ENCODE peak calls at places on chromosomes 11 and 22, in seven cellular contexts. One of them, this sample, is unnamed.

GRCh38 chr11:18230859-18231258 is 5.7 kb downstream of the SAA4 start:
- DNase-seq in activated CD8-positive, alpha-beta memory T cell treated with anti-CD3 and anti-CD28 coated beads, Interleukin-2, amount 50 U/mL, for 4 hours: no peak
- DNase-seq in GM04504: no peak
- DNase-seq in T-helper 2 cell: no peak
- DNase-seq in stimulated activated CD4-positive, alpha-beta T cell treated with anti-CD3 and anti-CD28 coated beads, Interleukin-2, amount 100 ng/mL, for 24 hours: no peak
- DNase-seq in stimulated activated CD8-positive, alpha-beta memory T cell treated with anti-CD3 and anti-CD28 coated beads, Interleukin-4, amount 100 ng/mL, for 4 hours: no peak
- DNase-seq in upper lobe of right lung: no peak
- DNase-seq in this sample: no peak

GRCh38 chr22:28006271-28006670 is 87.2 kb upstream of the PITPNB start:
- DNase-seq in activated CD8-positive, alpha-beta memory T cell treated with anti-CD3 and anti-CD28 coated beads, Interleukin-2, amount 50 U/mL, for 4 hours: no peak
- DNase-seq in GM04504: no peak
- DNase-seq in T-helper 2 cell: no peak
- DNase-seq in stimulated activated CD4-positive, alpha-beta T cell treated with anti-CD3 and anti-CD28 coated beads, Interleukin-2, amount 100 ng/mL, for 24 hours: no peak
- DNase-seq in stimulated activated CD8-positive, alpha-beta memory T cell treated with anti-CD3 and anti-CD28 coated beads, Interleukin-4, amount 100 ng/mL, for 4 hours: no peak
- DNase-seq in upper lobe of right lung: no peak
- DNase-seq in this sample: no peak

GRCh38 chr11:133936551-133936950 is 20.2 kb downstream of the IGSF9B start:
- DNase-seq in activated CD8-positive, alpha-beta memory T cell treated with anti-CD3 and anti-CD28 coated beads, Interleukin-2, amount 50 U/mL, for 4 hours: no peak
- DNase-seq in GM04504: no peak
- DNase-seq in T-helper 2 cell: no peak
- DNase-seq in stimulated activated CD4-positive, alpha-beta T cell treated with anti-CD3 and anti-CD28 coated beads, Interleukin-2, amount 100 ng/mL, for 24 hours: no peak
- DNase-seq in stimulated activated CD8-positive, alpha-beta memory T cell treated with anti-CD3 and anti-CD28 coated beads, Interleukin-4, amount 100 ng/mL, for 4 hours: no peak
- DNase-seq in upper lobe of right lung: no peak
- DNase-seq in this sample: no peak

GRCh38 chr22:30880847-30881246 is 87.7 kb downstream of the MORC2 start:
- DNase-seq in activated CD8-positive, alpha-beta memory T cell treated with anti-CD3 and anti-CD28 coated beads, Interleukin-2, amount 50 U/mL, for 4 hours: no peak
- DNase-seq in GM04504: no peak
- DNase-seq in T-helper 2 cell: no peak
- DNase-seq in stimulated activated CD4-positive, alpha-beta T cell treated with anti-CD3 and anti-CD28 coated beads, Interleukin-2, amount 100 ng/mL, for 24 hours: no peak
- DNase-seq in stimulated activated CD8-positive, alpha-beta memory T cell treated with anti-CD3 and anti-CD28 coated beads, Interleukin-4, amount 100 ng/mL, for 4 hours: no peak
- DNase-seq in upper lobe of right lung: peak
- DNase-seq in this sample: no peak

GRCh38 chr11:111939836-111940604 is 2.9 kb downstream of the DIXDC1 start:
- DNase-seq in activated CD8-positive, alpha-beta memory T cell treated with anti-CD3 and anti-CD28 coated beads, Interleukin-2, amount 50 U/mL, for 4 hours: no peak
- DNase-seq in GM04504: peak
- DNase-seq in T-helper 2 cell: no peak
- DNase-seq in stimulated activated CD4-positive, alpha-beta T cell treated with anti-CD3 and anti-CD28 coated beads, Interleukin-2, amount 100 ng/mL, for 24 hours: no peak
- DNase-seq in stimulated activated CD8-positive, alpha-beta memory T cell treated with anti-CD3 and anti-CD28 coated beads, Interleukin-4, amount 100 ng/mL, for 4 hours: no peak
- DNase-seq in upper lobe of right lung: no peak
- DNase-seq in this sample: no peak

GRCh38 chr11:29458252-29458651 is 558.6 kb downstream of the KCNA4 start:
- DNase-seq in activated CD8-positive, alpha-beta memory T cell treated with anti-CD3 and anti-CD28 coated beads, Interleukin-2, amount 50 U/mL, for 4 hours: no peak
- DNase-seq in GM04504: no peak
- DNase-seq in T-helper 2 cell: no peak
- DNase-seq in stimulated activated CD4-positive, alpha-beta T cell treated with anti-CD3 and anti-CD28 coated beads, Interleukin-2, amount 100 ng/mL, for 24 hours: no peak
- DNase-seq in stimulated activated CD8-positive, alpha-beta memory T cell treated with anti-CD3 and anti-CD28 coated beads, Interleukin-4, amount 100 ng/mL, for 4 hours: no peak
- DNase-seq in upper lobe of right lung: no peak
- DNase-seq in this sample: no peak

GRCh38 chr11:68146704-68147474 is 25.7 kb upstream of the CHKA start:
- DNase-seq in activated CD8-positive, alpha-beta memory T cell treated with anti-CD3 and anti-CD28 coated beads, Interleukin-2, amount 50 U/mL, for 4 hours: no peak
- DNase-seq in GM04504: no peak
- DNase-seq in T-helper 2 cell: no peak
- DNase-seq in stimulated activated CD4-positive, alpha-beta T cell treated with anti-CD3 and anti-CD28 coated beads, Interleukin-2, amount 100 ng/mL, for 24 hours: no peak
- DNase-seq in stimulated activated CD8-positive, alpha-beta memory T cell treated with anti-CD3 and anti-CD28 coated beads, Interleukin-4, amount 100 ng/mL, for 4 hours: no peak
- DNase-seq in upper lobe of right lung: peak
- DNase-seq in this sample: no peak

GRCh38 chr11:1401656-1402221 is 12.0 kb downstream of the BRSK2 start:
- DNase-seq in activated CD8-positive, alpha-beta memory T cell treated with anti-CD3 and anti-CD28 coated beads, Interleukin-2, amount 50 U/mL, for 4 hours: peak
- DNase-seq in GM04504: no peak
- DNase-seq in T-helper 2 cell: no peak
- DNase-seq in stimulated activated CD4-positive, alpha-beta T cell treated with anti-CD3 and anti-CD28 coated beads, Interleukin-2, amount 100 ng/mL, for 24 hours: peak
- DNase-seq in stimulated activated CD8-positive, alpha-beta memory T cell treated with anti-CD3 and anti-CD28 coated beads, Interleukin-4, amount 100 ng/mL, for 4 hours: no peak
- DNase-seq in upper lobe of right lung: peak
- DNase-seq in this sample: peak

GRCh38 chr11:38006466-38006865 is 1408.4 kb upstream of the RAG2 start:
- DNase-seq in activated CD8-positive, alpha-beta memory T cell treated with anti-CD3 and anti-CD28 coated beads, Interleukin-2, amount 50 U/mL, for 4 hours: no peak
- DNase-seq in GM04504: no peak
- DNase-seq in T-helper 2 cell: no peak
- DNase-seq in stimulated activated CD4-positive, alpha-beta T cell treated with anti-CD3 and anti-CD28 coated beads, Interleukin-2, amount 100 ng/mL, for 24 hours: no peak
- DNase-seq in stimulated activated CD8-positive, alpha-beta memory T cell treated with anti-CD3 and anti-CD28 coated beads, Interleukin-4, amount 100 ng/mL, for 4 hours: no peak
- DNase-seq in upper lobe of right lung: no peak
- DNase-seq in this sample: no peak

GRCh38 chr11:34366522-34366921 is 8.7 kb upstream of the ABTB2 start:
- DNase-seq in activated CD8-positive, alpha-beta memory T cell treated with anti-CD3 and anti-CD28 coated beads, Interleukin-2, amount 50 U/mL, for 4 hours: no peak
- DNase-seq in GM04504: no peak
- DNase-seq in T-helper 2 cell: no peak
- DNase-seq in stimulated activated CD4-positive, alpha-beta T cell treated with anti-CD3 and anti-CD28 coated beads, Interleukin-2, amount 100 ng/mL, for 24 hours: no peak
- DNase-seq in stimulated activated CD8-positive, alpha-beta memory T cell treated with anti-CD3 and anti-CD28 coated beads, Interleukin-4, amount 100 ng/mL, for 4 hours: no peak
- DNase-seq in upper lobe of right lung: no peak
- DNase-seq in this sample: no peak

GRCh38 chr11:48272551-48273080 is 9.0 kb downstream of the OR4X1 start:
- DNase-seq in activated CD8-positive, alpha-beta memory T cell treated with anti-CD3 and anti-CD28 coated beads, Interleukin-2, amount 50 U/mL, for 4 hours: no peak
- DNase-seq in GM04504: no peak
- DNase-seq in T-helper 2 cell: no peak
- DNase-seq in stimulated activated CD4-positive, alpha-beta T cell treated with anti-CD3 and anti-CD28 coated beads, Interleukin-2, amount 100 ng/mL, for 24 hours: no peak
- DNase-seq in stimulated activated CD8-positive, alpha-beta memory T cell treated with anti-CD3 and anti-CD28 coated beads, Interleukin-4, amount 100 ng/mL, for 4 hours: no peak
- DNase-seq in upper lobe of right lung: no peak
- DNase-seq in this sample: no peak

GRCh38 chr22:36166086-36166485 is 5.5 kb upstream of the APOL3 start:
- DNase-seq in activated CD8-positive, alpha-beta memory T cell treated with anti-CD3 and anti-CD28 coated beads, Interleukin-2, amount 50 U/mL, for 4 hours: no peak
- DNase-seq in GM04504: no peak
- DNase-seq in T-helper 2 cell: no peak
- DNase-seq in stimulated activated CD4-positive, alpha-beta T cell treated with anti-CD3 and anti-CD28 coated beads, Interleukin-2, amount 100 ng/mL, for 24 hours: no peak
- DNase-seq in stimulated activated CD8-positive, alpha-beta memory T cell treated with anti-CD3 and anti-CD28 coated beads, Interleukin-4, amount 100 ng/mL, for 4 hours: no peak
- DNase-seq in upper lobe of right lung: no peak
- DNase-seq in this sample: no peak

GRCh38 chr11:85815186-85815911 is 4.4 kb upstream of the SYTL2 start:
- DNase-seq in activated CD8-positive, alpha-beta memory T cell treated with anti-CD3 and anti-CD28 coated beads, Interleukin-2, amount 50 U/mL, for 4 hours: no peak
- DNase-seq in GM04504: peak
- DNase-seq in T-helper 2 cell: no peak
- DNase-seq in stimulated activated CD4-positive, alpha-beta T cell treated with anti-CD3 and anti-CD28 coated beads, Interleukin-2, amount 100 ng/mL, for 24 hours: no peak
- DNase-seq in stimulated activated CD8-positive, alpha-beta memory T cell treated with anti-CD3 and anti-CD28 coated beads, Interleukin-4, amount 100 ng/mL, for 4 hours: no peak
- DNase-seq in upper lobe of right lung: no peak
- DNase-seq in this sample: no peak

GRCh38 chr22:22687638-22688500 is 43.5 kb downstream of the GGTLC2 start:
- DNase-seq in activated CD8-positive, alpha-beta memory T cell treated with anti-CD3 and anti-CD28 coated beads, Interleukin-2, amount 50 U/mL, for 4 hours: no peak
- DNase-seq in GM04504: peak
- DNase-seq in T-helper 2 cell: no peak
- DNase-seq in stimulated activated CD4-positive, alpha-beta T cell treated with anti-CD3 and anti-CD28 coated beads, Interleukin-2, amount 100 ng/mL, for 24 hours: no peak
- DNase-seq in stimulated activated CD8-positive, alpha-beta memory T cell treated with anti-CD3 and anti-CD28 coated beads, Interleukin-4, amount 100 ng/mL, for 4 hours: no peak
- DNase-seq in upper lobe of right lung: no peak
- DNase-seq in this sample: peak

GRCh38 chr11:95544095-95544795 is 245.3 kb downstream of the FAM76B start:
- DNase-seq in activated CD8-positive, alpha-beta memory T cell treated with anti-CD3 and anti-CD28 coated beads, Interleukin-2, amount 50 U/mL, for 4 hours: no peak
- DNase-seq in GM04504: no peak
- DNase-seq in T-helper 2 cell: no peak
- DNase-seq in stimulated activated CD4-positive, alpha-beta T cell treated with anti-CD3 and anti-CD28 coated beads, Interleukin-2, amount 100 ng/mL, for 24 hours: no peak
- DNase-seq in stimulated activated CD8-positive, alpha-beta memory T cell treated with anti-CD3 and anti-CD28 coated beads, Interleukin-4, amount 100 ng/mL, for 4 hours: no peak
- DNase-seq in upper lobe of right lung: no peak
- DNase-seq in this sample: no peak

GRCh38 chr11:107545101-107545514 is 20.4 kb downstream of the ALKBH8 start:
- DNase-seq in activated CD8-positive, alpha-beta memory T cell treated with anti-CD3 and anti-CD28 coated beads, Interleukin-2, amount 50 U/mL, for 4 hours: no peak
- DNase-seq in GM04504: no peak
- DNase-seq in T-helper 2 cell: no peak
- DNase-seq in stimulated activated CD4-positive, alpha-beta T cell treated with anti-CD3 and anti-CD28 coated beads, Interleukin-2, amount 100 ng/mL, for 24 hours: no peak
- DNase-seq in stimulated activated CD8-positive, alpha-beta memory T cell treated with anti-CD3 and anti-CD28 coated beads, Interleukin-4, amount 100 ng/mL, for 4 hours: no peak
- DNase-seq in upper lobe of right lung: no peak
- DNase-seq in this sample: no peak

GRCh38 chr11:112542479-112542878 is 281.8 kb upstream of the PLET1 start:
- DNase-seq in activated CD8-positive, alpha-beta memory T cell treated with anti-CD3 and anti-CD28 coated beads, Interleukin-2, amount 50 U/mL, for 4 hours: no peak
- DNase-seq in GM04504: no peak
- DNase-seq in T-helper 2 cell: no peak
- DNase-seq in stimulated activated CD4-positive, alpha-beta T cell treated with anti-CD3 and anti-CD28 coated beads, Interleukin-2, amount 100 ng/mL, for 24 hours: no peak
- DNase-seq in stimulated activated CD8-positive, alpha-beta memory T cell treated with anti-CD3 and anti-CD28 coated beads, Interleukin-4, amount 100 ng/mL, for 4 hours: no peak
- DNase-seq in upper lobe of right lung: no peak
- DNase-seq in this sample: no peak

GRCh38 chr22:16608931-16609330 is 16.3 kb upstream of the CCT8L2 start:
- DNase-seq in activated CD8-positive, alpha-beta memory T cell treated with anti-CD3 and anti-CD28 coated beads, Interleukin-2, amount 50 U/mL, for 4 hours: no peak
- DNase-seq in GM04504: no peak
- DNase-seq in T-helper 2 cell: no peak
- DNase-seq in stimulated activated CD4-positive, alpha-beta T cell treated with anti-CD3 and anti-CD28 coated beads, Interleukin-2, amount 100 ng/mL, for 24 hours: no peak
- DNase-seq in stimulated activated CD8-positive, alpha-beta memory T cell treated with anti-CD3 and anti-CD28 coated beads, Interleukin-4, amount 100 ng/mL, for 4 hours: no peak
- DNase-seq in upper lobe of right lung: no peak
- DNase-seq in this sample: no peak

GRCh38 chr11:49505231-49505630 is 296.8 kb upstream of the FOLH1 start:
- DNase-seq in activated CD8-positive, alpha-beta memory T cell treated with anti-CD3 and anti-CD28 coated beads, Interleukin-2, amount 50 U/mL, for 4 hours: no peak
- DNase-seq in GM04504: no peak
- DNase-seq in T-helper 2 cell: no peak
- DNase-seq in stimulated activated CD4-positive, alpha-beta T cell treated with anti-CD3 and anti-CD28 coated beads, Interleukin-2, amount 100 ng/mL, for 24 hours: no peak
- DNase-seq in stimulated activated CD8-positive, alpha-beta memory T cell treated with anti-CD3 and anti-CD28 coated beads, Interleukin-4, amount 100 ng/mL, for 4 hours: no peak
- DNase-seq in upper lobe of right lung: no peak
- DNase-seq in this sample: no peak

GRCh38 chr11:18384157-18384641 is 10.2 kb upstream of the LDHA start:
- DNase-seq in activated CD8-positive, alpha-beta memory T cell treated with anti-CD3 and anti-CD28 coated beads, Interleukin-2, amount 50 U/mL, for 4 hours: no peak
- DNase-seq in GM04504: peak
- DNase-seq in T-helper 2 cell: peak
- DNase-seq in stimulated activated CD4-positive, alpha-beta T cell treated with anti-CD3 and anti-CD28 coated beads, Interleukin-2, amount 100 ng/mL, for 24 hours: no peak
- DNase-seq in stimulated activated CD8-positive, alpha-beta memory T cell treated with anti-CD3 and anti-CD28 coated beads, Interleukin-4, amount 100 ng/mL, for 4 hours: no peak
- DNase-seq in upper lobe of right lung: peak
- DNase-seq in this sample: no peak